ENCODE peak calls at places on chromosomes 13 and 19, in five cellular contexts. B, L, H, T and F are unnamed samples.
A peak's percentile ranks its signal among the peaks of the same experiment; 100 is the strongest.

GRCh38 chr13:51721485-51721884 is 82.5 kb downstream of the DHRS12 start:
- DNase-seq in H (no peak), L (no peak), T (no peak), B (no peak), F (no peak)

GRCh38 chr19:10102787-10103236 is 334 bp upstream of the ANGPTL6 start:
- DNase-seq in T (no peak), H (no peak), B (no peak), L (no peak), F (no peak)

GRCh38 chr19:536881-537404 is 5.4 kb downstream of the CDC34 start:
- DNase-seq in L (no peak), B (no peak), T (peak; percentile 9), H (no peak), F (no peak)

GRCh38 chr19:610801-611505 is 21.3 kb downstream of the HCN2 start:
- DNase-seq in L (no peak), T (peak; percentile 84), H (peak; percentile 38), B (no peak), F (no peak)

GRCh38 chr19:47240996-47241918 is 10.3 kb upstream of the BBC3 start:
- DNase-seq in B (peak; percentile 85), L (peak; percentile 83), T (peak; percentile 93), H (peak; percentile 89), F (no peak)

GRCh38 chr19:1986357-1987162 is 29.0 kb downstream of the BTBD2 start:
- DNase-seq in T (no peak), B (no peak), L (no peak), H (no peak), F (no peak)

GRCh38 chr13:26882731-26883130 is 122.1 kb upstream of the GPR12 start:
- DNase-seq in T (no peak), B (no peak), H (no peak), L (no peak), F (no peak)

GRCh38 chr19:13026478-13026999 is 31.3 kb downstream of the NFIX start:
- DNase-seq in L (peak; percentile 74), T (no peak), H (peak; percentile 68), B (no peak), F (no peak)

GRCh38 chr19:7706188-7706530 is 4.2 kb upstream of the FCER2 start:
- DNase-seq in L (no peak), H (no peak), B (no peak), T (no peak), F (no peak)

GRCh38 chr13:67416047-67416925 is 186.2 kb upstream of the PCDH9 start:
- DNase-seq in B (no peak), L (no peak), H (peak; percentile 29), T (no peak), F (no peak)

GRCh38 chr13:28385362-28385761 is 109.6 kb downstream of the FLT1 start:
- DNase-seq in T (no peak), H (no peak), B (no peak), L (no peak), F (no peak)

GRCh38 chr19:51811344-51811743 is 16.4 kb downstream of the FPR3 start:
- DNase-seq in L (no peak), T (no peak), H (no peak), B (no peak), F (no peak)

GRCh38 chr19:41427647-41428480 is 690 bp upstream of the B3GNT8 start:
- DNase-seq in H (no peak), L (peak; percentile 54), B (peak; percentile 76), T (peak; percentile 73), F (no peak)

GRCh38 chr13:56182598-56182997 is 958.1 kb upstream of the PRR20A start:
- DNase-seq in H (no peak), T (no peak), B (no peak), L (no peak), F (no peak)

GRCh38 chr13:95355491-95355890 is 54.2 kb upstream of the ABCC4 start:
- DNase-seq in T (no peak), B (no peak), L (no peak), H (no peak), F (no peak)

GRCh38 chr19:14441041-14441938 is 8.2 kb downstream of the PKN1 start:
- DNase-seq in H (no peak), B (no peak), T (no peak), L (no peak), F (no peak)

GRCh38 chr13:77779461-77780272 is 82.2 kb downstream of the SLAIN1 start:
- DNase-seq in H (peak; percentile 41), L (peak; percentile 26), B (no peak), T (no peak), F (no peak)

GRCh38 chr13:20843177-20843576 is 59.4 kb downstream of the XPO4 start:
- DNase-seq in B (no peak), H (no peak), L (no peak), T (no peak), F (no peak)

GRCh38 chr19:912181-913079 is 589 bp downstream of the R3HDM4 start:
- DNase-seq in L (no peak), B (no peak), H (no peak), T (peak; percentile 70), F (no peak)

DNA sequence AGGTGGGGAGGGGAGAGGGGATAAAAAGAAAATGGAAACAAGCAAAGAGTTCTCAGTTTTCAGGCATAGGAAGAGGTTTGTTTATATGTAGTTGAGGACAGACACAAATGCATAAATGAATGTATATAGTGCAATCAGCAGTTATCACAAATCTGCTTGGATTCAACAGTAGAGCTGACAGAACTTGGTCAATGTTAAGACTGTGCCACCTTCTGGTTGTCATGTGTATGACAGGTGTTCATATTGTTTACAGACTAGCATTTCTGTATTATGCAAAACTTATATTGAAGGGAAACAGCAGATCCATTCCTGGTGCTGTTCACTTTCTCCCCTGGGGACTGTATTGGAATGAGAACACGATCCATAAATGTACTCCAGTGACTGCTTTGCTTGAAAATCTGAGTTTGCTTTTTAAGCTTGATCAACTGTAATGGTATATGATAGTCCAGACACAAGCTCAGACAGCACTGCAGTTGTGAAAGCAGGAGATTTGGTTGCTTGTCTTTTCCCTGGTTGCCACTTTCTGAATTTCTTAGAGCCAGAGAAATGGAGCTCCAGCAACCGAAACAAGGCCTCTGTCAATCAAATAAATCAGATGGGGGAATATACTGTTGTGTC is 319.5 kb upstream of the OBI1 start:
- DNase-seq in L (peak; percentile 43), H (peak; percentile 25), T (peak; percentile 29), B (no peak), F (no peak)
- TF ChIP-seq CTCF in L (peak; percentile 52), H (peak; percentile 79), T (peak; percentile 57), B (peak; percentile 56), F (peak; percentile 85)

GRCh38 chr19:16588089-16588823 is 16.0 kb upstream of the SLC35E1 start:
- DNase-seq in B (peak; percentile 64), L (peak; percentile 47), T (peak; percentile 54), H (no peak), F (no peak)
- TF ChIP-seq CTCF in B (no peak), L (no peak), T (peak; percentile 37), H (no peak), F (no peak)

GRCh38 chr13:110644892-110645521 is 29.7 kb downstream of the NAXD start:
- DNase-seq in H (peak; percentile 77), L (peak; percentile 41), B (no peak), T (no peak), F (no peak)
- TF ChIP-seq CTCF in H (no peak), L (peak; percentile 18), B (no peak), T (no peak), F (peak; percentile 66)

GRCh38 chr13:37889811-37890210 is 20.2 kb upstream of the TRPC4 start:
- DNase-seq in B (no peak), T (no peak), L (no peak), H (no peak), F (no peak)
- TF ChIP-seq CTCF in B (no peak), T (no peak), L (no peak), H (no peak), F (no peak)

GRCh38 chr13:92172191-92172590 is 773.8 kb downstream of the GPC5 start:
- DNase-seq in H (no peak), L (no peak), T (no peak), B (no peak), F (no peak)

GRCh38 chr13:92173254-92173653 is 774.8 kb downstream of the GPC5 start:
- DNase-seq in H (no peak), T (no peak), L (no peak), B (no peak), F (no peak)

DNA sequence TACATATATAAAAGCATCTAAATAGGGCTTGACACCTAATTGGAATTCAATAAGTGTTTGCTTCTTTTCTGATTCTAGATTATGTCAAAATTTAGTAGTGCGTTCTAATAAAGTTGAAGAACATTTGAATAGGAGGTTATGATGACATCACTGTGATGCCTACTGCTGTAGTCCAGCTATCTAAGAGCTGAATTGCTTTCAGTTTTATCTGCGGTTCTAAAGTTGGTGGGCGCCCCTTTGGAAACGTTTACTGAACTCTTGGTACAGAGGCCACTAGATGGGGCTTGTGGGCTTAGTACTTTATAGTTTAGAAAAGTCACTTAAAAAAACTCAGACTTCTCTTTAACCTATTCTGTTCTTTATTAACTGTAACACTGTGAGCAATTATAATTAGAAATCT is 776.9 kb downstream of the GPC5 start:
- DNase-seq in L (peak; percentile 20), T (no peak), H (no peak), B (no peak), F (no peak)
- TF ChIP-seq CTCF in L (no peak), T (no peak), H (no peak), B (no peak), F (peak; percentile 69)

GRCh38 chr13:60329221-60329983 is 67.6 kb upstream of the TDRD3 start:
- DNase-seq in L (peak; percentile 42), H (peak; percentile 34), B (no peak), T (peak; percentile 35), F (no peak)
- TF ChIP-seq CTCF in L (no peak), H (no peak), B (no peak), T (peak; percentile 73), F (peak; percentile 60)

GRCh38 chr19:30519607-30520205 is 147.5 kb downstream of the ZNF536 start:
- DNase-seq in B (no peak), H (no peak), L (no peak), T (no peak), F (no peak)

GRCh38 chr19:30521937-30522336 is 149.8 kb downstream of the ZNF536 start:
- DNase-seq in T (no peak), H (no peak), B (no peak), L (no peak), F (no peak)

GRCh38 chr19:30523791-30524190 is 151.6 kb downstream of the ZNF536 start:
- DNase-seq in T (no peak), H (no peak), L (no peak), B (no peak), F (no peak)

GRCh38 chr19:30520735-30521479 is 148.7 kb downstream of the ZNF536 start:
- DNase-seq in L (no peak), T (no peak), H (no peak), B (no peak), F (no peak)

DNA sequence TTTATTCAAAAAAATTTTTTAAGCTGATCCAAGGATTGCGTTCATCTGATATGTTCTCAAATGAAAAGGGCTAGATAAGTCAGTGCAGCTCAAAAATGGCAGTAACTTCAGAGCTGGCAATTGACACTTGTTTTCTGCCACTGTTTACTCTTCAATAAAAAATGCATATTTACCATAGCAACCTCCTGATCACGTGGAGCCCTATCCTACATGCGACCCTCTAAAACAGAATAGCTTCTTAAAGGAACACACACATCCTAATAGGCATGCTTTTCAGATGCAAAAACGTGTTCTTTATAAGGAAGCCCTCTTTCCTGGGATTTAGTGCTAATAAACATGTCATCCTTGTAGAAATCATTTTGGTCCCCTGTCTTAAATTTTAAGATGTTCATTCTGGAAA is 150.2 kb downstream of the ZNF536 start:
- DNase-seq in H (no peak), T (no peak), B (no peak), L (no peak), F (no peak)
- TF ChIP-seq CTCF in H (no peak), T (no peak), B (no peak), L (no peak), F (no peak)